ENCODE peak calls at places on chromosomes 6 and 20, in nine cellular contexts. R, V, U, B, Y, J, X, Z and D are unnamed samples.
A peak's percentile ranks its signal among the peaks of the same experiment; 100 is the strongest.

GRCh38 chr6:55868910-55869479 is 6.4 kb downstream of the BMP5 start:
- DNase-seq in R (no peak), V (no peak), U (no peak), B (no peak), Y (no peak), J (no peak), X (peak; percentile 39), Z (no peak), D (no peak)

GRCh38 chr20:23125625-23126191 is 39.6 kb upstream of the CD93 start:
- DNase-seq in R (no peak), V (peak; percentile 60), U (no peak), B (no peak), Y (peak; percentile 28), J (no peak), X (no peak), Z (peak; percentile 88), D (no peak)

GRCh38 chr20:3461911-3462677 is 8.7 kb upstream of the ATRN start:
- DNase-seq in R (no peak), V (no peak), U (no peak), B (no peak), Y (no peak), J (no peak), X (no peak), Z (no peak), D (no peak)

GRCh38 chr6:167698540-167698939 is 128.2 kb upstream of the AFDN start:
- DNase-seq in R (no peak), V (no peak), U (no peak), B (no peak), Y (no peak), J (no peak), X (no peak), Z (no peak), D (no peak)

GRCh38 chr6:19415605-19416326 is 421.4 kb upstream of the ID4 start:
- DNase-seq in R (no peak), V (no peak), U (no peak), B (no peak), Y (no peak), J (no peak), X (no peak), Z (peak; percentile 18), D (no peak)

GRCh38 chr20:9035129-9035528 is 33.8 kb upstream of the PLCB4 start:
- DNase-seq in R (no peak), V (no peak), U (no peak), B (no peak), Y (no peak), J (no peak), X (no peak), Z (peak; percentile 86), D (no peak)

GRCh38 chr6:75563032-75563431 is 38.6 kb upstream of the SENP6 start:
- DNase-seq in R (no peak), V (no peak), U (peak; percentile 83), B (peak; percentile 6), Y (no peak), J (no peak), X (peak; percentile 28), Z (peak; percentile 55), D (no peak)

GRCh38 chr6:122207794-122208193 is 191.7 kb upstream of the HSF2 start:
- DNase-seq in R (no peak), V (no peak), U (no peak), B (no peak), Y (no peak), J (no peak), X (no peak), Z (no peak), D (no peak)

GRCh38 chr20:11585752-11586352 is 331.8 kb upstream of the BTBD3 start:
- DNase-seq in R (no peak), V (no peak), U (peak; percentile 69), B (no peak), Y (no peak), J (no peak), X (no peak), Z (peak; percentile 27), D (no peak)

GRCh38 chr6:102118034-102118433 is 724.5 kb downstream of the GRIK2 start:
- DNase-seq in R (no peak), V (no peak), U (no peak), B (no peak), Y (no peak), J (no peak), X (no peak), Z (no peak), D (no peak)

GRCh38 chr20:14687317-14687716 is 349.9 kb upstream of the FLRT3 start:
- DNase-seq in R (no peak), V (no peak), U (no peak), B (no peak), Y (no peak), J (no peak), X (no peak), Z (no peak), D (no peak)

GRCh38 chr6:139150915-139151314 is 16.0 kb downstream of the HECA start:
- DNase-seq in R (no peak), V (no peak), U (no peak), B (no peak), Y (no peak), J (no peak), X (no peak), Z (no peak), D (no peak)

GRCh38 chr6:33132121-33132524 is 56.3 kb downstream of the HLA-DPB1 start:
- DNase-seq in R (no peak), V (no peak), U (no peak), B (no peak), Y (no peak), J (no peak), X (no peak), Z (peak; percentile 3), D (no peak)

GRCh38 chr6:131931063-131931745 is 20.0 kb downstream of the CCN2 start:
- DNase-seq in R (no peak), V (no peak), U (no peak), B (no peak), Y (no peak), J (no peak), X (no peak), Z (peak; percentile 46), D (no peak)

GRCh38 chr6:131923356-131923755 is 27.8 kb downstream of the CCN2 start:
- DNase-seq in R (peak; percentile 43), V (peak; percentile 27), U (peak; percentile 88), B (peak; percentile 72), Y (peak; percentile 63), J (no peak), X (peak; percentile 23), Z (peak; percentile 79), D (peak; percentile 73)

GRCh38 chr6:131924881-131925474 is 26.2 kb downstream of the CCN2 start:
- DNase-seq in R (no peak), V (no peak), U (peak; percentile 53), B (no peak), Y (no peak), J (no peak), X (no peak), Z (peak; percentile 69), D (no peak)

DNA sequence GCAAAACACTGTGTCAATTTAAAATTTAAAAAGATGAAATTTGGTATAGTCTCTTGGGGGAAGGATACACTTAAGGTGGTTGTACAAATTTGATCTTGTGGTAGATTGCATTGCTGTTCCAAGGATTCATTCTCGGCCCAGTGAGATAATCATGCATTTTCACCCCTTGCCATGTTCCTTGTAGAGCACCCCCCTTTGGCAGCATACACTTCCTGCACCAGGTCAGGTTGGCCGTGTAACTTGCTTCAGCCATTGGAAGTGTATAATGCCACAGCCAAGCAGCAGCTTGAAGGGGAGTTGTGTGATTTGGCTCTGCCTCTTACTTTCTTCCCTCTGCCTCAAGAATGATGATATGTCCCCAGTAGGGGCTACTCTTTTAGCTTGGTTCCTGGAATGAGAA is 21.9 kb downstream of the CCN2 start:
- DNase-seq in R (no peak), V (no peak), U (peak; percentile 74), B (no peak), Y (no peak), J (no peak), X (no peak), Z (no peak), D (no peak)
- TF ChIP-seq CTCF in R (no peak), V (no peak), U (peak; percentile 79), B (no peak), Y (no peak), J (no peak), X (no peak), Z (peak; percentile 17), D (peak; percentile 36)

GRCh38 chr20:19605759-19606158 is 152.3 kb upstream of the RIN2 start:
- DNase-seq in R (no peak), V (no peak), U (no peak), B (no peak), Y (no peak), J (no peak), X (no peak), Z (no peak), D (no peak)
- TF ChIP-seq CTCF in R (no peak), V (no peak), U (no peak), B (no peak), Y (no peak), J (no peak), X (no peak), Z (no peak), D (no peak)

DNA sequence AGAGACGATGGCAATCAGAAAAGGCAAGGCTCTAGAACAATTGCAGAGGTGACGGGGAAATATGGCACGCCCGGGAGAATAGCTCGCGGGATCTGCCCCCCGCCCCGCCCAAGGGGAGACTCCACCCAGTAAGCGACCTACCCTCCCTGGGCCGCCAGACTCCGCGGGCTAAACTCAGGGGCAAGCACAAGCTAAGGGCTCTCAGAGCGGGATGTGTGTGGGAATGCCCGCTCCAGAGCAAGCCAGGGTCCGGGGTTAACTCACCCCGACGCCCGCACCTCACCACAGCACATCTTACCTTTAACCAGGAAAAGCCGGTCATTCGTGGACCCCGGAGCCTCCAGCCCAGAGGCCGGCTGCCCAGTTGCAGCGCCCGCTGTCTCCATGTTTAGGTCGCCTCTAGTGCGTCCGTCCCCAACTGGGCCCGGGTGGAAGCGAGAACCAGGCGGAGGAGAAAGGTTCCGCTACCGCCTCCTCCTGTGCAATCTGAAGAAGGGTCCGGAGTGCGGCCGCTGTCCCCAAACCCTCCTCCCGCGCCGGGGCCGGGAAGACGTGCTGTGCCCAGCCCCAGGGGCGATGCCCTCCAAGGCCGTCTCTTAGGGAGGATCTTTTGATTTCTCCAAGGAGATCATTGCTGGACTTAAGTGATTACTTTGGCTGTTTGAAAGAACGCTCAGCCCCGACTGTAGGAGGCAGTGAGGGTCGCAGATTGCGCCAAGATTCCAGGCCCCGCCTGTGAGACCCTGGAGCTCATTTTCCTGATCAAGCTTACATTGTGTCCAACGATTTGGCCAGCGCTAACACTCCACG is at the start of gene TMEM242:
- DNase-seq in R (peak; percentile 85), V (peak; percentile 92), U (peak; percentile 96), B (peak; percentile 92), Y (peak; percentile 94), J (peak; percentile 97), X (peak; percentile 82), Z (peak; percentile 97), D (peak; percentile 91)
- TF ChIP-seq CTCF in R (peak; percentile 47), V (peak; percentile 42), U (peak; percentile 9), B (peak; percentile 18), Y (peak; percentile 45), J (no peak), X (no peak), Z (peak; percentile 41), D (peak; percentile 43)

DNA sequence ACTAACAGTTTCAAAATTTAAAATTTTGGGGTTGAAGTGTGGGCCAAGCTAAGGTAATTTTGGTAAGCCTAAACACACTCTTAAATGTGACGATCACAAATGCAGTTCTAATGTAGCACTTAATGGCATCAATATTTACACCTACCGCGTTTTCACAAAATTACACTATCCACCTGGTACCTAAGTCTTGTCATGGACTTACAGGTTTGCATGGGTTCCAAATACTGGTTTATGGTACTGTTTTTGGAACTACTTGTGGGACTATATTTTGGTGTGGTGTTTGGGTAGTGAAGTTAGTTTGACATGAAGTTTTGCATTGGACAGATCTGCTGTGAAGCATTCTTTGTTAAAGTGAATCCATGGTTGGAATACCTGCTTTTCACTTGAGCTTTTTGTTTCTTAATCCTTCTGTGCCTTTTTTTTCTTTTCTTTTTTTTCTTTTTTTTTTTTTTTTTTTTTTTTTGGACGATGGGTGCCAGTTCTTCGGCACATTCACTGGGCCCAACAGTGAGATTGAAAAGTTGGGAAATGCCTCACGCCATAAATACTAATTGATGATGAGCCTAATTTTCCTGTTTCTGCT is 6.5 kb downstream of the SRSF3 start:
- DNase-seq in R (no peak), V (no peak), U (no peak), B (no peak), Y (no peak), J (no peak), X (no peak), Z (no peak), D (no peak)
- TF ChIP-seq CTCF in R (no peak), V (no peak), U (no peak), B (no peak), Y (no peak), J (no peak), X (no peak), Z (no peak), D (no peak)